ENCODE peak calls at places on chromosomes 1 and 21, in eight cellular contexts. I is MM.1S; G is CD8-positive, alpha-beta T cell; U is BE2C; P is PC-3; A is CD4-positive, CD25-positive, alpha-beta regulatory T cell; F is adipocyte; J is HCT116. Q is an unnamed sample. For H3K9me3, the result is how much of the 10 kb centered on the place peaks cover.

GRCh38 chr21:39686636-39687035 is 58.3 kb upstream of the IGSF5 start:
- DNase-seq in U (no peak), F (no peak), J (no peak), I (no peak), G (no peak), A (no peak), P (no peak), Q (no peak)

GRCh38 chr1:12180315-12180714 is 13.5 kb downstream of the TNFRSF1B start:
- DNase-seq in F (no peak), A (no peak), I (no peak), U (no peak), G (no peak), P (no peak), J (no peak), Q (no peak)

GRCh38 chr1:116361648-116362047 is 11.4 kb upstream of the ATP1A1 start:
- DNase-seq in U (no peak), G (no peak), F (no peak), J (no peak), A (no peak), I (no peak), P (no peak), Q (no peak)

GRCh38 chr1:64139877-64140276 is 63.5 kb upstream of the UBE2U start:
- DNase-seq in U (no peak), J (no peak), P (no peak), F (no peak), A (no peak), G (no peak), I (no peak), Q (no peak)

GRCh38 chr1:77759090-77760028 is at the start of gene USP33:
- DNase-seq in A (peak), U (peak), P (peak), F (peak), G (peak), I (peak), J (peak), Q (peak)

GRCh38 chr1:61992257-61992656 is 202.4 kb upstream of the L1TD1 start:
- DNase-seq in U (no peak), I (no peak), P (no peak), J (no peak), G (no peak), F (peak), A (no peak), Q (no peak)

GRCh38 chr1:210558302-210558701 is 229.6 kb downstream of the HHAT start:
- DNase-seq in P (no peak), I (no peak), J (no peak), U (peak), G (no peak), A (no peak), F (peak), Q (no peak)

GRCh38 chr1:12135612-12136011 is 31.2 kb upstream of the TNFRSF1B start:
- DNase-seq in F (peak), U (no peak), G (no peak), A (no peak), P (peak), I (no peak), J (no peak), Q (no peak)

GRCh38 chr1:117654485-117655219 is 48.8 kb downstream of the TENT5C start:
- DNase-seq in A (peak), P (peak), F (no peak), U (no peak), G (no peak), J (no peak), I (peak), Q (no peak)

GRCh38 chr1:31216016-31216415 is 23.7 kb downstream of the NKAIN1 start:
- DNase-seq in P (no peak), J (no peak), G (no peak), I (no peak), A (no peak), U (peak), F (no peak), Q (peak)

DNA sequence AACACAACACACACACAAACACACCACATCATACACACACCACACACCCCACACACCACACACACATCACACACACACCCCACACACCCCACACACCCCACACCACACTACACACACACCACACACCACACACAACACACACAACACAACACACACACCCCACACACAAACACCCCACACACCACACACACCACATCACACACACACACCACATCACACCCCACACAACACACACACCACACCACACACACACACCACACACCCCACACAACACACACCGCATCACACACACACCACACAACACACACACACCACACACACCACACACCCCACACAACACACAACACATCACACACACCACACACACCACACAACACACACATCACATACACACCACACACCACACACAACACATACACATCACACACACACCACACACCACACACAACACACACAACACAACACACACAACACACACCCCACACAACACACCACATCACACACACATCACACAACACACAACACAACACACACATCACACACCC is 2.5 kb downstream of the LYPD8 start:
- DNase-seq in G (no peak), A (no peak), U (no peak), P (no peak), F (no peak), I (no peak), J (no peak), Q (no peak)
- H3K9me3 ChIP-seq in G (under half), A (under half), U (under half), P (under half), F (under half), I (under half), J (under half), Q (under half)

GRCh38 chr21:45588086-45588825 is 46.0 kb upstream of the SLC19A1 start:
- DNase-seq in J (no peak), U (no peak), F (no peak), G (no peak), A (no peak), P (no peak), I (no peak), Q (peak)
- H3K9me3 ChIP-seq in J (under half), U (under half), F (under half), G (under half), A (under half), P (under half), I (under half), Q (under half)

GRCh38 chr21:29295066-29295650 is 3.6 kb upstream of the BACH1 start:
- DNase-seq in P (no peak), J (no peak), I (no peak), U (no peak), G (no peak), F (no peak), A (peak), Q (no peak)
- H3K9me3 ChIP-seq in P (under half), J (under half), I (under half), U (under half), G (under half), F (under half), A (under half), Q (under half)

GRCh38 chr1:221841983-221842335 is 100.1 kb upstream of the DUSP10 start:
- DNase-seq in A (no peak), I (no peak), J (no peak), F (no peak), G (no peak), U (no peak), P (no peak), Q (no peak)
- H3K9me3 ChIP-seq in A (under half), I (under half), J (under half), F (under half), G (under half), U (under half), P (under half), Q (under half)